ENCODE peak calls at places on chromosome 10, in five cellular contexts. N is fibroblast of villous mesenchyme, Z is NCI-H524, C is mesothelial cell of epicardium, P is pancreas. O is an unnamed sample.

GRCh38 chr10:73647211-73647874 is 6.1 kb upstream of the MYOZ1 start:
- DNase-seq in N (peak), P (peak), Z (peak), C (peak), O (peak)

GRCh38 chr10:109914966-109915365 is 8.3 kb downstream of the XPNPEP1 start:
- DNase-seq in C (no peak), Z (no peak), N (peak), P (no peak), O (peak)

GRCh38 chr10:73774637-73775036 is 7.2 kb upstream of the CHCHD1 start:
- DNase-seq in Z (peak), P (no peak), N (peak), C (no peak), O (peak)

GRCh38 chr10:63431962-63432797 is 33.6 kb downstream of the JMJD1C start:
- DNase-seq in N (no peak), C (no peak), P (no peak), Z (no peak), O (peak)

GRCh38 chr10:35898722-35899485 is 256.8 kb upstream of the FZD8 start:
- DNase-seq in P (no peak), N (no peak), Z (no peak), C (no peak), O (no peak)

GRCh38 chr10:54402576-54402975 is 398.5 kb downstream of the PCDH15 start:
- DNase-seq in C (no peak), N (peak), Z (peak), P (no peak), O (peak)

GRCh38 chr10:4315529-4315928 is 510.5 kb upstream of the AKR1E2 start:
- DNase-seq in C (no peak), N (peak), Z (no peak), P (no peak), O (peak)

GRCh38 chr10:36574212-36574611 is 551.2 kb upstream of the ANKRD30A start:
- DNase-seq in Z (no peak), N (peak), C (no peak), P (no peak), O (peak)